ENCODE peak calls at places on chromosomes 5 and 9, in four cellular contexts. V is HepG2, D is K562, G is GM12878. C is an unnamed sample. For H3K27me3, the result is how much of the 10 kb centered on the place peaks cover.

GRCh38 chr5:109694451-109694891 is 4.7 kb downstream of the MAN2A1 start:
- DNase-seq in V (no peak), D (no peak), G (no peak), C (no peak)

GRCh38 chr5:120096413-120096812 is 367.7 kb upstream of the PRR16 start:
- DNase-seq in D (no peak), V (no peak), G (no peak), C (no peak)

GRCh38 chr5:113347572-113347971 is 87.2 kb downstream of the TSSK1B start:
- DNase-seq in G (no peak), D (no peak), V (no peak), C (no peak)

GRCh38 chr5:30279237-30279636 is 914.2 kb upstream of the CDH6 start:
- DNase-seq in G (no peak), D (no peak), V (no peak), C (no peak)

GRCh38 chr5:112126982-112127381 is 292.1 kb downstream of the EPB41L4A start:
- DNase-seq in V (no peak), G (no peak), D (no peak), C (no peak)

GRCh38 chr5:128196791-128197190 is 113.2 kb downstream of the SLC12A2 start:
- DNase-seq in V (no peak), D (no peak), G (no peak), C (no peak)

GRCh38 chr5:1709186-1709803 is 90.3 kb downstream of the MRPL36 start:
- DNase-seq in V (no peak), G (no peak), D (no peak), C (no peak)

GRCh38 chr5:62948294-62948693 is 369.7 kb downstream of the LRRC70 start:
- DNase-seq in D (no peak), V (no peak), G (no peak), C (no peak)

GRCh38 chr5:178372091-178372695 is 139.6 kb upstream of the PHYKPL start:
- DNase-seq in V (no peak), D (no peak), G (no peak), C (no peak)

GRCh38 chr5:168262042-168262743 is 29.3 kb upstream of the WWC1 start:
- DNase-seq in V (no peak), D (no peak), G (no peak), C (no peak)

GRCh38 chr5:171543486-171543885 is 124.0 kb downstream of the FGF18 start:
- DNase-seq in D (no peak), G (no peak), V (no peak), C (no peak)

GRCh38 chr5:103607346-103607745 is 44.8 kb upstream of the NUDT12 start:
- DNase-seq in G (no peak), V (no peak), D (no peak), C (no peak)

GRCh38 chr5:177362102-177362868 is 4.6 kb downstream of the RGS14 start:
- DNase-seq in V (no peak), D (no peak), G (no peak), C (no peak)

GRCh38 chr5:120405923-120406322 is 58.2 kb upstream of the PRR16 start:
- DNase-seq in V (no peak), D (no peak), G (no peak), C (no peak)

GRCh38 chr5:179129607-179130071 is 69.5 kb downstream of the ZNF354C start:
- DNase-seq in G (no peak), V (no peak), D (no peak), C (no peak)

GRCh38 chr5:4058899-4059298 is 463.3 kb downstream of the IRX1 start:
- DNase-seq in V (no peak), D (no peak), G (no peak), C (no peak)

GRCh38 chr5:58156354-58156753 is 303.5 kb downstream of the PLK2 start:
- DNase-seq in D (no peak), G (no peak), V (no peak), C (no peak)

GRCh38 chr9:73805853-73806458 is 654.3 kb downstream of the ANXA1 start:
- DNase-seq in D (no peak), G (no peak), V (no peak), C (no peak)

GRCh38 chr9:38374847-38375571 is 17.5 kb upstream of the ALDH1B1 start:
- DNase-seq in D (no peak), G (no peak), V (peak), C (no peak)

GRCh38 chr9:92716557-92716956 is 46.6 kb upstream of the IPPK start:
- DNase-seq in G (no peak), D (peak), V (peak), C (peak)

GRCh38 chr5:148416921-148417320 is 33.2 kb downstream of the FBXO38 start:
- DNase-seq in G (no peak), D (no peak), V (no peak), C (no peak)

GRCh38 chr9:96478829-96479371 is 28.9 kb downstream of the HABP4 start:
- DNase-seq in G (peak), V (no peak), D (no peak), C (no peak)

GRCh38 chr5:33524476-33524875 is 83.7 kb downstream of the TARS1 start:
- DNase-seq in V (no peak), G (no peak), D (no peak), C (no peak)

GRCh38 chr9:130390371-130390770 is 54.4 kb upstream of the ASS1 start:
- DNase-seq in D (peak), G (no peak), V (no peak), C (no peak)

GRCh38 chr9:2263665-2264064 is 248.5 kb downstream of the SMARCA2 start:
- DNase-seq in V (no peak), G (no peak), D (no peak), C (no peak)

GRCh38 chr5:150038547-150038946 is 38.0 kb downstream of the HMGXB3 start:
- DNase-seq in V (no peak), G (no peak), D (no peak), C (no peak)

GRCh38 chr5:94376672-94377345 is 241.6 kb downstream of the KIAA0825 start:
- DNase-seq in G (no peak), V (no peak), D (no peak), C (no peak)

GRCh38 chr5:180600554-180601041 is 9.3 kb upstream of the SCGB3A1 start:
- DNase-seq in G (no peak), D (no peak), V (no peak), C (no peak)

GRCh38 chr5:117220730-117221129 is 646.1 kb upstream of the SEMA6A start:
- DNase-seq in D (no peak), G (no peak), V (no peak), C (no peak)
- TF ChIP-seq SP1 in D (no peak), G (no peak), V (no peak), C (no peak)

DNA sequence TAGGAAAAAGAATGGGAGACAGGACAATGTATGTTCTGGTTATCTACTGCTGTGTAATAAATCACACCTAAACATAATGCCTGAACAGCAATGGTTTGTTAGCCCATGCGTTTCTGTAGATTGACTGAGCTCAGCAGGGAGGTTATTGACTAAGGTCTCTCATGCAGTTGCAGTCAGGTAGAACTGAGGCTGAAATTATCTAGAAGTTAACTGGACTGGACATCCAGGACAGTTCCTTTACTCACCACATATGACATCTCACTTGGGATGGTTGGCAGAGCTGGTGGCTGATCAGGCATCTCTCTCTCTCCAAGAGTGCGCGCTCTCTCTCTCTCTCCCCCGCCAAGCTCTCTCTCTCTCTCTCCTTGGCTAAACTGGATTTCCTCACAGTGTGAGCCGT is 8.9 kb upstream of the FOXB2 start:
- DNase-seq in G (no peak), D (no peak), V (no peak), C (no peak)
- H3K27me3 ChIP-seq in G (under half), D (under half), V (under half), C (under half)

GRCh38 chr5:19865336-19866087 is 122.5 kb downstream of the CDH18 start:
- DNase-seq in G (no peak), V (no peak), D (no peak), C (no peak)

GRCh38 chr5:19862711-19863110 is 125.3 kb downstream of the CDH18 start:
- DNase-seq in V (no peak), G (no peak), D (no peak), C (no peak)

GRCh38 chr5:19866088-19866446 is 121.9 kb downstream of the CDH18 start:
- DNase-seq in G (no peak), V (no peak), D (no peak), C (no peak)
- TF ChIP-seq REST in G (no peak), V (no peak), D (no peak), C (no peak)

GRCh38 chr5:65902104-65902503 is 24.3 kb upstream of the ERBIN start:
- DNase-seq in G (no peak), D (no peak), V (no peak), C (no peak)

GRCh38 chr5:65903581-65903980 is 22.8 kb upstream of the ERBIN start:
- DNase-seq in D (no peak), V (no peak), G (no peak), C (no peak)

GRCh38 chr5:65906256-65906655 is 20.1 kb upstream of the ERBIN start:
- DNase-seq in D (no peak), G (no peak), V (no peak), C (no peak)

GRCh38 chr5:65912311-65912710 is 14.1 kb upstream of the ERBIN start:
- DNase-seq in D (no peak), V (no peak), G (no peak), C (no peak)

DNA sequence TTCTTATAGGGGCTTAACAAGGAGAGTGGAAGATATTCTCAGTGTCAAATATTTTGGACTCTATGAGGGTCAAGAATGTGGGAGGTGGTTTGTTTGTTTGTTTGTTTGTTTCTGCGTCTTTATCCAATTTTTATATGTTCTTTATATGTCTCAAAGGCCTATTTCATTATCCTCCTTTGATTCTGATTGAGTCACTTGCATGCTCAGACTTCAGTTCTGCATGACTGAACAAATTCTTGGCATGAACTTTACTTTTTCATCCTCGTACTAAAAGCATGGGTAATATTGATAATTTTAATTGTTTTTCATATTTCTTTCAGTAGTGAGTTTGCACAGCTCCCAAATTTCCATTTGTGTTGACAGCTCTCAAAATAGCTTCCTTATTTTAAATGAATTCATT is 19.2 kb upstream of the ERBIN start:
- DNase-seq in G (no peak), D (no peak), V (no peak), C (no peak)
- TF ChIP-seq SP1 in G (no peak), D (no peak), V (no peak), C (no peak)